ENCODE peak calls at places on chromosome 4, in five cellular contexts. One of them, this sample, is unnamed.

GRCh38 chr4:169005453-169006099 is 4.5 kb downstream of the CBR4 start:
- DNase-seq in HL-60: no peak
- DNase-seq in HCT116: no peak
- DNase-seq in Panc1: no peak
- DNase-seq in SK-N-SH: no peak
- DNase-seq in this sample: peak; percentile 21

GRCh38 chr4:183345261-183345660 is 23.0 kb upstream of the CLDN24 start:
- DNase-seq in HL-60: no peak
- DNase-seq in SK-N-SH: no peak
- DNase-seq in Panc1: no peak
- DNase-seq in HCT116: no peak
- DNase-seq in this sample: no peak

GRCh38 chr4:155377281-155377680 is 516 bp upstream of the MAP9 start:
- DNase-seq in SK-N-SH: no peak
- DNase-seq in Panc1: no peak
- DNase-seq in HL-60: no peak
- DNase-seq in HCT116: no peak
- DNase-seq in this sample: peak; percentile 41

GRCh38 chr4:181541396-181541795 is 701.8 kb upstream of the TENM3 start:
- DNase-seq in Panc1: no peak
- DNase-seq in HCT116: no peak
- DNase-seq in SK-N-SH: no peak
- DNase-seq in HL-60: no peak
- DNase-seq in this sample: no peak

GRCh38 chr4:182273191-182273935 is 30.2 kb downstream of the TENM3 start:
- DNase-seq in Panc1: no peak
- DNase-seq in HL-60: no peak
- DNase-seq in HCT116: no peak
- DNase-seq in SK-N-SH: no peak
- DNase-seq in this sample: no peak

GRCh38 chr4:158940276-158940675 is 162.6 kb upstream of the RAPGEF2 start:
- DNase-seq in HCT116: no peak
- DNase-seq in SK-N-SH: no peak
- DNase-seq in Panc1: no peak
- DNase-seq in HL-60: no peak
- DNase-seq in this sample: no peak

GRCh38 chr4:62170235-62170634 is 970.1 kb downstream of the ADGRL3 start:
- DNase-seq in SK-N-SH: no peak
- DNase-seq in HCT116: no peak
- DNase-seq in HL-60: no peak
- DNase-seq in Panc1: no peak
- DNase-seq in this sample: no peak

GRCh38 chr4:138263438-138263837 is 21.3 kb upstream of the SLC7A11 start:
- DNase-seq in HL-60: peak; percentile 20
- DNase-seq in Panc1: no peak
- DNase-seq in HCT116: no peak
- DNase-seq in SK-N-SH: no peak
- DNase-seq in this sample: no peak

GRCh38 chr4:67549123-67549522 is 3.8 kb upstream of the CENPC start:
- DNase-seq in SK-N-SH: peak; percentile 21
- DNase-seq in HL-60: no peak
- DNase-seq in HCT116: no peak
- DNase-seq in Panc1: no peak
- DNase-seq in this sample: no peak

GRCh38 chr4:98613453-98614075 is 44.8 kb downstream of the TSPAN5 start:
- DNase-seq in Panc1: no peak
- DNase-seq in HCT116: no peak
- DNase-seq in HL-60: no peak
- DNase-seq in SK-N-SH: no peak
- DNase-seq in this sample: no peak

GRCh38 chr4:98614081-98614480 is 44.3 kb downstream of the TSPAN5 start:
- DNase-seq in Panc1: no peak
- DNase-seq in SK-N-SH: no peak
- DNase-seq in HL-60: no peak
- DNase-seq in HCT116: no peak
- DNase-seq in this sample: no peak

GRCh38 chr4:98611649-98612317 is 46.6 kb downstream of the TSPAN5 start:
- DNase-seq in Panc1: no peak
- DNase-seq in HCT116: no peak
- DNase-seq in SK-N-SH: no peak
- DNase-seq in HL-60: no peak
- DNase-seq in this sample: no peak

GRCh38 chr4:98610926-98611325 is 47.5 kb downstream of the TSPAN5 start:
- DNase-seq in SK-N-SH: no peak
- DNase-seq in HL-60: no peak
- DNase-seq in Panc1: no peak
- DNase-seq in HCT116: no peak
- DNase-seq in this sample: no peak

GRCh38 chr4:98612318-98613250 is 45.8 kb downstream of the TSPAN5 start:
- DNase-seq in HCT116: no peak
- DNase-seq in Panc1: no peak
- DNase-seq in SK-N-SH: no peak
- DNase-seq in HL-60: no peak
- DNase-seq in this sample: no peak
- TF ChIP-seq REST in HCT116: no peak
- TF ChIP-seq REST in Panc1: no peak
- TF ChIP-seq REST in SK-N-SH: no peak
- TF ChIP-seq REST in HL-60: no peak
- TF ChIP-seq REST in this sample: no peak

DNA sequence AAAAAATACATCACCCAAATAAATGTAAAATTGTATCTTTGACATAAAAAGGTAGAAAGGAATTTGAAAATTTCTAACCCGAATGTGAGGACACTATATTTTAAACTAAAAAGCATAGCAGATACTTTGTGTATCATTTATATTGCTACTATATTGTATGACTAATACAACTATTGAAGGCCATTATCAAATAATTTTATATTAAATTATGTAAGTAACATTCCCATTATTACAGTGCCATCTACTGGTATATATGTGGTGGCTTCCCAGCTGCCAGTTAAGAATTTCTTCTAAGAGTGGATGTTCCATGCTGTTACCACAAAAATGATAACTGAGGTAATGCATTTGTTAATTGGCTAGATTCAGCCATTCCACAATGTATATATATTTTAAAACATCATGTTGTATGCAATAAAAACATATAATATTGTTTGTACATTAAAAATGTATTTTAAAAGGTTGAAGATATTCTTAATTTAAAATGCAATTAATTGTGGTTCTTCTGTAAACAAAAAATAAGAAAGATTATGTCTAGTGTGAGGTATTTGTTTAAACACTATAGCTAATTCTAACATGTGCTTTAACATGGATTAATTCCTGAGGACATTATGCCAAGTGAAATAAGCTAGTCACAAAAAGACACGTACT is 65.3 kb downstream of the EGF start:
- DNase-seq in HL-60: no peak
- DNase-seq in SK-N-SH: peak; percentile 21
- DNase-seq in Panc1: no peak
- DNase-seq in HCT116: peak; percentile 27
- DNase-seq in this sample: peak; percentile 10
- TF ChIP-seq REST in HL-60: no peak
- TF ChIP-seq REST in SK-N-SH: no peak
- TF ChIP-seq REST in Panc1: no peak
- TF ChIP-seq REST in HCT116: no peak
- TF ChIP-seq REST in this sample: no peak

GRCh38 chr4:91729851-91730250 is 573.9 kb upstream of the GRID2 start:
- DNase-seq in SK-N-SH: no peak
- DNase-seq in HCT116: no peak
- DNase-seq in Panc1: no peak
- DNase-seq in HL-60: no peak
- DNase-seq in this sample: no peak
- TF ChIP-seq REST in SK-N-SH: no peak
- TF ChIP-seq REST in HCT116: no peak
- TF ChIP-seq REST in Panc1: no peak
- TF ChIP-seq REST in HL-60: no peak
- TF ChIP-seq REST in this sample: no peak

GRCh38 chr4:10405672-10406071 is 51.6 kb downstream of the ZNF518B start:
- DNase-seq in HL-60: no peak
- DNase-seq in Panc1: no peak
- DNase-seq in SK-N-SH: no peak
- DNase-seq in HCT116: no peak
- DNase-seq in this sample: no peak

GRCh38 chr4:10403633-10404445 is 53.4 kb downstream of the ZNF518B start:
- DNase-seq in HL-60: peak; percentile 25
- DNase-seq in Panc1: peak; percentile 10
- DNase-seq in SK-N-SH: peak; percentile 16
- DNase-seq in HCT116: peak; percentile 31
- DNase-seq in this sample: peak; percentile 5
- TF ChIP-seq REST in HL-60: no peak
- TF ChIP-seq REST in Panc1: no peak
- TF ChIP-seq REST in SK-N-SH: no peak
- TF ChIP-seq REST in HCT116: no peak
- TF ChIP-seq REST in this sample: no peak

GRCh38 chr4:151012376-151012775 is 2.7 kb downstream of the LRBA start:
- DNase-seq in HL-60: no peak
- DNase-seq in Panc1: no peak
- DNase-seq in HCT116: no peak
- DNase-seq in SK-N-SH: no peak
- DNase-seq in this sample: no peak

GRCh38 chr4:151013491-151013890 is 1.6 kb downstream of the LRBA start:
- DNase-seq in Panc1: no peak
- DNase-seq in SK-N-SH: no peak
- DNase-seq in HL-60: no peak
- DNase-seq in HCT116: no peak
- DNase-seq in this sample: no peak

GRCh38 chr4:151014521-151015457 is at the start of gene LRBA:
- DNase-seq in HCT116: peak; percentile 81
- DNase-seq in Panc1: no peak
- DNase-seq in HL-60: peak; percentile 85
- DNase-seq in SK-N-SH: peak; percentile 75
- DNase-seq in this sample: peak; percentile 74

GRCh38 chr4:151013944-151014343 is 1.1 kb downstream of the LRBA start:
- DNase-seq in HL-60: no peak
- DNase-seq in Panc1: no peak
- DNase-seq in HCT116: no peak
- DNase-seq in SK-N-SH: no peak
- DNase-seq in this sample: no peak

DNA sequence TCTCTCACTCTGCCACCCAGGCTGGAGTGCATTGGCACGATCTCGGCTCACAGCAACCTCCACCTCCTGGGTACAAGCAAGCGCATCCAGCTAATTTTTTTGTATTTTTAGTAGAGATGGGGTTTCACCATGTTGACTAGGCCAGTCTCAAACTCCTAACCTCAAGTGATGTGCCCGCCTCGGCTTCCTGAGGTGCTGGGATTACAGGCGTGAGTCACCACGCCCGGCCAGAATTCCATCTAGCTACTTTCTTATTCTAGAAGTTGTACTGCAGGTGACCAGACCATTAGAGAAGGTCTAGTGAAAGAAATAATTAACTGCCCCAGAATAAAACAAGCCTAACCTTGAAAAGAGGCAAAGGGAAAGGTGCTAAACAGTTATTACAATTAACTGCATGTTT is 2.2 kb downstream of the LRBA start:
- DNase-seq in HCT116: peak; percentile 7
- DNase-seq in Panc1: no peak
- DNase-seq in HL-60: no peak
- DNase-seq in SK-N-SH: no peak
- DNase-seq in this sample: no peak
- TF ChIP-seq REST in HCT116: no peak
- TF ChIP-seq REST in Panc1: no peak
- TF ChIP-seq REST in HL-60: no peak
- TF ChIP-seq REST in SK-N-SH: no peak
- TF ChIP-seq REST in this sample: no peak

DNA sequence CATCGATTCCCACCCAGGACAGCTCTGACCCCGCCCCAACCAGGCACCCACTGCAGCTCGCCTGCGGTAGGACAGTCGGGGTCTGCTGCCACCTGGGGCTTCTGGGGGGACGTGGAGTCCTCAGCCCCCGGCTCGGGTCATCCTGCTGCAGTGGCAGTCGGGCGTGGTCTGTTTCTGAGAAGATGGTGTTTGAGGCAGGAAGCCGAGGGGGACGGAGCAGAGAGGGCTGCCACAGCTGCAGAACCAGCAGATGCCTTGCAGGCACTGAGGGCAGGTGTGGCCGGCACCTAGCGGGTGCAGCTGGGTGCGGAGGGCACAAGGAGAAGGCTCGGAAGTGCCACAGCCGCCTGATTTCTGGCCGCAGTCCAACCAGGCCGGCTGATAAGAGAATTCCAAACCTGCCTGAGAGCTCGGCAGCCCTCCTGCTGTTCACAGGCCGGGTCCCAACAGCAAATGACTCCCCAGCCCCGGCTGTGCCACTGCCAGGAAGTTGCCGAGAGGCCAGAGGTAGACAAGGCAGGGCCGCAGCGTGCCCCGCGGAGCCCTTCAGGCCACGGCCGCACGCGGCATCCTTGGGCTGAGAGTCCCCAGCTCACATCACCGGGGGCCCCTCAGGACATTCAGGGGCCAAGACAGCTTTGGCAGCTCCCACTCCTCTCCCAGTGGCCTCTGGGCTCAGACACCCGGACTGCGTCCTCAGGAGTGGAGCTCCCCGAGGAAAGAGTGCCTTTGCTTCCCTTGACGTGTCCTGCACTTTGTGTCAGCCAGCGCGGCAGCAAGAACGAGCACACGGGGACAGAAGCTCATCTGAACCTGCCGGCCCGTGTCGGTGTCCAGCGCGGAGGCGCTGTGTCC is 9.4 kb upstream of the CPLX1 start:
- DNase-seq in HL-60: no peak
- DNase-seq in HCT116: no peak
- DNase-seq in SK-N-SH: peak; percentile 77
- DNase-seq in Panc1: no peak
- DNase-seq in this sample: no peak
- TF ChIP-seq REST in HL-60: no peak
- TF ChIP-seq REST in HCT116: no peak
- TF ChIP-seq REST in SK-N-SH: no peak
- TF ChIP-seq REST in Panc1: no peak
- TF ChIP-seq REST in this sample: no peak

GRCh38 chr4:94515365-94515764 is 63.6 kb downstream of the PDLIM5 start:
- DNase-seq in HL-60: no peak
- DNase-seq in Panc1: no peak
- DNase-seq in HCT116: no peak
- DNase-seq in SK-N-SH: no peak
- DNase-seq in this sample: no peak

GRCh38 chr4:94519019-94519418 is 67.3 kb downstream of the PDLIM5 start:
- DNase-seq in SK-N-SH: no peak
- DNase-seq in HL-60: peak; percentile 42
- DNase-seq in HCT116: no peak
- DNase-seq in Panc1: no peak
- DNase-seq in this sample: no peak

GRCh38 chr4:94516067-94516466 is 64.3 kb downstream of the PDLIM5 start:
- DNase-seq in HL-60: no peak
- DNase-seq in SK-N-SH: no peak
- DNase-seq in HCT116: no peak
- DNase-seq in Panc1: no peak
- DNase-seq in this sample: no peak

GRCh38 chr4:94517492-94517891 is 65.8 kb downstream of the PDLIM5 start:
- DNase-seq in SK-N-SH: no peak
- DNase-seq in HL-60: no peak
- DNase-seq in Panc1: no peak
- DNase-seq in HCT116: no peak
- DNase-seq in this sample: no peak

DNA sequence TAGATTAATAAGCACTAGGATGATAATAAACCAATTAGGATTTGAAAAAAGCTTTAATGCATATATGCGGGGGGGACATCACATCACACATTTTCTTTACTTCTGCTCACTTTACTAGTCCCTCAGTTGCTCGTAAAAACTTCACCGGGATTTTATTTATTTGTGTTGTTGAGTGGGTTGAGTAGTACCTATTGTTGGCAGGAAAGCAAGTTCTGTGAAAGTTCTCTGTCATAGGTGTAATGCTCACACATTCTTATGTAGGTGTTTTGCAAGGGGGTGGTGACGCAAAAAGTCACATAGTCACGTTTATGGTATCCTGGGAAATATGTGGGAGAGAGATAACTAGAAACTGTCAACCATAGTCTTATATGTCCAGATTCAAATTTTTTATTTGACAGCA is 65.3 kb downstream of the PDLIM5 start:
- DNase-seq in SK-N-SH: no peak
- DNase-seq in HL-60: no peak
- DNase-seq in Panc1: no peak
- DNase-seq in HCT116: peak; percentile 37
- DNase-seq in this sample: peak; percentile 47
- TF ChIP-seq REST in SK-N-SH: no peak
- TF ChIP-seq REST in HL-60: no peak
- TF ChIP-seq REST in Panc1: no peak
- TF ChIP-seq REST in HCT116: no peak
- TF ChIP-seq REST in this sample: no peak

This sample was measured in A549.